ENCODE peak calls at places on chromosome 11, in four cellular contexts. W is K562, D is HEK293T, P is HepG2. X is an unnamed sample.

GRCh38 chr11:73241300-73241699 is 23.2 kb downstream of the P2RY2 start:
- DNase-seq in W (no peak), P (no peak), D (no peak), X (no peak)

GRCh38 chr11:11022126-11022730 is 164.4 kb upstream of the ZBED5 start:
- DNase-seq in P (no peak), D (no peak), W (peak; percentile 33), X (no peak)

GRCh38 chr11:61158691-61159381 is 2.4 kb downstream of the VPS37C start:
- DNase-seq in W (no peak), D (no peak), P (no peak), X (no peak)

GRCh38 chr11:76765863-76766350 is 17.2 kb upstream of the TSKU start:
- DNase-seq in D (no peak), W (no peak), P (peak; percentile 43), X (no peak)

GRCh38 chr11:47348859-47349258 is 3.6 kb downstream of the MYBPC3 start:
- DNase-seq in D (peak; percentile 49), P (peak; percentile 53), W (no peak), X (peak; percentile 36)

GRCh38 chr11:4181780-4182721 is 87.5 kb downstream of the RRM1 start:
- DNase-seq in P (peak; percentile 48), W (peak; percentile 69), D (peak; percentile 73), X (peak; percentile 71)

GRCh38 chr11:98136357-98136756 is 884.4 kb upstream of the CNTN5 start:
- DNase-seq in P (no peak), W (no peak), D (no peak), X (no peak)

GRCh38 chr11:73217131-73217809 is 811 bp upstream of the P2RY2 start:
- DNase-seq in D (no peak), P (no peak), W (peak; percentile 30), X (no peak)

GRCh38 chr11:82949352-82949751 is 47.8 kb downstream of the DDIAS start:
- DNase-seq in W (no peak), D (no peak), P (no peak), X (no peak)

GRCh38 chr11:28760676-28761390 is 652.6 kb downstream of the METTL15 start:
- DNase-seq in W (no peak), D (no peak), P (no peak), X (no peak)

GRCh38 chr11:2072551-2073261 is 66.5 kb downstream of the IGF2 start:
- DNase-seq in W (no peak), D (peak; percentile 5), P (no peak), X (no peak)

GRCh38 chr11:70942593-70942992 is 309.8 kb downstream of the SHANK2 start:
- DNase-seq in W (peak; percentile 45), P (peak; percentile 10), D (peak; percentile 20), X (peak; percentile 29)

GRCh38 chr11:104127828-104128227 is 36.1 kb downstream of the PDGFD start:
- DNase-seq in D (no peak), P (no peak), W (no peak), X (no peak)

GRCh38 chr11:36452231-36452630 is 57.8 kb downstream of the TRAF6 start:
- DNase-seq in W (no peak), D (no peak), P (no peak), X (no peak)

GRCh38 chr11:2974272-2974671 is 17.9 kb downstream of the NAP1L4 start:
- DNase-seq in P (no peak), D (no peak), W (no peak), X (no peak)

GRCh38 chr11:61512435-61512834 is 3.9 kb downstream of the LRRC10B start:
- DNase-seq in P (no peak), D (no peak), W (no peak), X (no peak)

GRCh38 chr11:1225386-1226225 is 2.7 kb downstream of the MUC5B start:
- DNase-seq in P (no peak), W (no peak), D (no peak), X (peak; percentile 20)

GRCh38 chr11:32266611-32267010 is 168.7 kb downstream of the WT1 start:
- DNase-seq in W (no peak), P (no peak), D (no peak), X (no peak)

GRCh38 chr11:30015725-30016449 is 943 bp downstream of the KCNA4 start:
- DNase-seq in D (no peak), P (no peak), W (no peak), X (peak; percentile 13)

GRCh38 chr11:36165638-36166389 is 123.4 kb downstream of the COMMD9 start:
- DNase-seq in W (no peak), D (no peak), P (no peak), X (no peak)

GRCh38 chr11:109040303-109040702 is 375.4 kb downstream of the DDX10 start:
- DNase-seq in W (peak; percentile 26), D (peak; percentile 44), P (peak; percentile 30), X (peak; percentile 41)

GRCh38 chr11:67354314-67355022 is 1.1 kb upstream of the POLD4 start:
- DNase-seq in W (peak; percentile 89), P (peak; percentile 97), D (no peak), X (no peak)

GRCh38 chr11:105429421-105429965 is 180.4 kb upstream of the GRIA4 start:
- DNase-seq in W (no peak), P (no peak), D (no peak), X (no peak)

GRCh38 chr11:64230209-64230984 is at the start of gene DNAJC4:
- DNase-seq in W (peak; percentile 79), P (peak; percentile 96), D (peak; percentile 79), X (peak; percentile 96)

GRCh38 chr11:34650528-34650927 is 29.6 kb downstream of the EHF start:
- DNase-seq in P (no peak), W (no peak), D (no peak), X (no peak)

GRCh38 chr11:68099474-68100405 is 21.4 kb downstream of the CHKA start:
- DNase-seq in W (peak; percentile 33), D (no peak), P (peak; percentile 99), X (no peak)

GRCh38 chr11:79430280-79430679 is 10.6 kb downstream of the TENM4 start:
- DNase-seq in P (no peak), W (no peak), D (no peak), X (no peak)

GRCh38 chr11:102268083-102268984 is 49.0 kb upstream of the BIRC3 start:
- DNase-seq in W (peak; percentile 98), D (peak; percentile 97), P (peak; percentile 79), X (peak; percentile 92)
- TF ChIP-seq ELF4 in W (no peak), D (peak; percentile 36), P (no peak), X (no peak)

DNA sequence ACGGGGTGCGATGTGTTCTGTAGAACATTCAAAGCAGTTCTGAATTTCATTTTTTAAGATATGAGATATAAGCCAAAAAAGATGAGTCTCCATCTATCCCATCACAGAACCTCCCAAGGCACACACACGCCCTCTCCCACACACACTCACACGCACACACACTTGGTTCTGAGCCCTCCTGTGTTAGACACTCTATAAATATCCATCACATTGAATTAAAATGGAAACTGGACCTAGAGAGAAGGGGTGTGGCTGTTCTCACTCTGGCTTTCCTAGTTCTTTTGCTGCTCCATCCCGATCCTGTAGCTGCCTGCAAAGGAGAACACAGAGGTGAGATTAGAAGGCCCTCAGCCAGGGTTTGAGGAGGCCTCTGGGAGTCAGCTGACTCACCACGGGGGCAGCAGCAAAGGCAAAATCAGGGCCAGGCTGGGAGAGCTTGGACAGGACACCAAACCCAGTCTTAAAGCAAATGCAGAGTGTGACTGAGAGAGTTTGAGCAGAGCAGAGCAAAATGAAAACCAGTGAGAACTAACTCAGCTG is 192.3 kb upstream of the CADM1 start:
- DNase-seq in P (no peak), W (no peak), D (no peak), X (no peak)
- TF ChIP-seq ELF4 in P (no peak), W (no peak), D (no peak), X (no peak)

GRCh38 chr11:128497057-128497957 is 90.1 kb downstream of the ETS1 start:
- DNase-seq in P (no peak), D (no peak), W (no peak), X (no peak)
- TF ChIP-seq ELF4 in P (no peak), D (no peak), W (no peak), X (no peak)

GRCh38 chr11:94519478-94520084 is 7.3 kb downstream of the C11orf97 start:
- DNase-seq in D (no peak), P (no peak), W (peak; percentile 13), X (no peak)
- TF ChIP-seq ELF4 in D (no peak), P (no peak), W (no peak), X (no peak)

GRCh38 chr11:45739866-45740265 is 65.1 kb upstream of the SLC35C1 start:
- DNase-seq in W (no peak), D (no peak), P (no peak), X (no peak)

GRCh38 chr11:45741032-45741431 is 63.9 kb upstream of the SLC35C1 start:
- DNase-seq in P (no peak), W (no peak), D (no peak), X (no peak)

GRCh38 chr11:45736424-45736823 is 68.5 kb upstream of the SLC35C1 start:
- DNase-seq in W (no peak), D (no peak), P (peak; percentile 63), X (no peak)

GRCh38 chr11:45741582-45741981 is 63.4 kb upstream of the SLC35C1 start:
- DNase-seq in D (no peak), W (no peak), P (no peak), X (no peak)

DNA sequence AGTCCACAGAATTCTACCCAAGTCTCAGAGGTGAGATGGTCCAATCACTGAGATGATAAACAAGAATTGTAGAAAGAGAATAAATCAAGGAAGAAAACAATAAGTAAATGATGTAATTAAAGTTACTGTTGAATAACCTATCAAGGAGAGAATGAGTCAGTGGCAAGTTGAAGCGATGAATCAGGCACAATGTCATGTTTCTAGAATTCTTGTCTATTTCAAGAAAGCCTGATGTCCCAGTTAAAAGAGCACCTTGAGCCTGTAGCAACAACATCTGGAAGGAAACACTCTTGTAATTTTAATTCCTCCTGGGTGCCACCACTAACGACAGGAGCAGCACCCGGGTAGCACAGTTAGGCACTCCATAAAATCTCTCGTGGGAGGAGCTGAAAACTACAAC is 67.9 kb upstream of the SLC35C1 start:
- DNase-seq in P (no peak), W (no peak), D (no peak), X (no peak)
- TF ChIP-seq ELF4 in P (no peak), W (no peak), D (no peak), X (no peak)

GRCh38 chr11:16096336-16096735 is 260.0 kb downstream of the SOX6 start:
- DNase-seq in D (no peak), P (no peak), W (no peak), X (no peak)
- TF ChIP-seq ELF4 in D (no peak), P (no peak), W (no peak), X (no peak)

DNA sequence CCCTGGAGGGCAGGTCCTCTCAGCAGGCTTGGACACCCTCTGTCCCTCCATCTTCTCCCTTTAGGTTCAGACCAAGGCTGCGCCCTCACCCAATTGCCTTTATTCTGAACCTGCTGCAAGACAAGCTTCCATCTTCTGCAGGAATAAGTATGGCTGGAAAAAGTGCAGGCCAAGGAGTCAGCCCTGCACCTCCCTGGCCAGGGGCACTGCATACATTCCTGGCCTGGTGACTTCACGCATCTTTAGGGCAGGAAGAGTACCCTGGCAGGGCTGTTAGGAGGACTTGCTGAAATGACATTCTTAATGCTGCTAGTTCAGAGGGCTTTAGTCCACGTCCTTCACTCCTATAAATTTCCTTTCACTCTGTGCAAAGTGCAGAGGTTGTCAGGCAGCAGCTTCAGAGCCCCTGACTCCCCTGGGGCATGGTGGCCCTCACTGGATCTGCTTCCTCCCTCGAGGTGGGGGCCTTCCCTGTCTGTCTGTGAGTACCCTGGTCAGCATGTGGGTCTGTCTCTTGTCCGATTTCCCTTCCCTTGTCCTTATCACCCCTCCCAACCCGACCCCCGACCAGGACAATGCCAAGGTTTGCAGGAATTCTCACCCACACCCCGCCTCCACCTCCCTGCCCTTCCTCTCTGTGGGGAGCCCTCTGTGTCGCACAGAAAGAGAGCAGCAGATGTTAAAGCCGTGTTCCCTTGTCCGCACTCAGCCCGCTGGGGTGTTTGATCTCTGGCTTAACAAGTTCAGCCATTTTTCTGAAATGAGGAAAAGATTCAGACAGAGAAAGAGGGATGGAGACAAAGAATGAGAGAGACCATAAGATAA is 124.5 kb upstream of the SYT13 start:
- DNase-seq in D (no peak), P (no peak), W (no peak), X (no peak)
- TF ChIP-seq ELF4 in D (no peak), P (no peak), W (no peak), X (no peak)